ENCODE peak calls at places on chromosome 5, in ten cellular contexts. K, E, V, D, F, M, U, H, G and S are unnamed samples.

GRCh38 chr5:132294728-132295504 is 722 bp downstream of the SLC22A4 start:
- DNase-seq in K (no peak), E (no peak), V (peak), D (peak), F (peak), M (no peak), U (peak), H (peak), G (peak), S (no peak)

GRCh38 chr5:27702339-27702820 is 664.0 kb upstream of the CDH9 start:
- DNase-seq in K (no peak), E (no peak), V (no peak), D (no peak), F (peak), M (no peak), U (peak), H (no peak), G (peak), S (no peak)

GRCh38 chr5:171310816-171311697 is 2.0 kb downstream of the TLX3 start:
- DNase-seq in K (no peak), E (no peak), V (no peak), D (no peak), F (no peak), M (no peak), U (no peak), H (peak), G (peak), S (peak)

GRCh38 chr5:147303976-147304375 is 69.2 kb downstream of the STK32A start:
- DNase-seq in K (no peak), E (no peak), V (peak), D (no peak), F (peak), M (no peak), U (peak), H (peak), G (no peak), S (no peak)

GRCh38 chr5:135204151-135204600 is 170.1 kb upstream of the PITX1 start:
- DNase-seq in K (no peak), E (no peak), V (no peak), D (no peak), F (peak), M (no peak), U (peak), H (peak), G (no peak), S (no peak)

GRCh38 chr5:168723037-168723436 is 143.9 kb upstream of the PANK3 start:
- DNase-seq in K (no peak), E (no peak), V (no peak), D (no peak), F (no peak), M (no peak), U (no peak), H (no peak), G (no peak), S (no peak)

GRCh38 chr5:102958481-102959011 is 161.4 kb downstream of the GIN1 start:
- DNase-seq in K (no peak), E (no peak), V (no peak), D (no peak), F (peak), M (no peak), U (peak), H (peak), G (no peak), S (no peak)

GRCh38 chr5:98460536-98460935 is 312.9 kb upstream of the RGMB start:
- DNase-seq in K (no peak), E (no peak), V (no peak), D (no peak), F (no peak), M (no peak), U (no peak), H (peak), G (no peak), S (no peak)

GRCh38 chr5:115348175-115348574 is 51.7 kb upstream of the CCDC112 start:
- DNase-seq in K (no peak), E (no peak), V (no peak), D (no peak), F (no peak), M (no peak), U (no peak), H (no peak), G (no peak), S (no peak)

GRCh38 chr5:10286552-10287227 is 21.0 kb downstream of the CMBL start:
- DNase-seq in K (no peak), E (no peak), V (no peak), D (no peak), F (no peak), M (no peak), U (no peak), H (peak), G (no peak), S (no peak)

GRCh38 chr5:82312373-82312856 is 34.3 kb upstream of the RPS23 start:
- DNase-seq in K (peak), E (peak), V (peak), D (no peak), F (peak), M (peak), U (peak), H (peak), G (peak), S (no peak)

GRCh38 chr5:95664204-95664786 is 17.7 kb downstream of the RFESD start:
- DNase-seq in K (no peak), E (no peak), V (no peak), D (no peak), F (peak), M (no peak), U (peak), H (peak), G (no peak), S (no peak)

GRCh38 chr5:135426102-135427082 is 20.8 kb downstream of the DCANP1 start:
- DNase-seq in K (no peak), E (no peak), V (peak), D (no peak), F (peak), M (no peak), U (peak), H (peak), G (peak), S (peak)

GRCh38 chr5:103582364-103582763 is 19.8 kb upstream of the NUDT12 start:
- DNase-seq in K (peak), E (peak), V (no peak), D (no peak), F (peak), M (peak), U (peak), H (peak), G (peak), S (peak)